ENCODE peak calls at places on chromosome 18, in five cellular contexts. One of them, this sample, is unnamed.

GRCh38 chr18:58670561-58671121 is 624 bp upstream of the MALT1 start:
- DNase-seq in prostate gland: no peak
- DNase-seq in transverse colon: no peak
- DNase-seq in OCI-LY7: no peak
- DNase-seq in heart left ventricle: no peak
- DNase-seq in this sample: no peak

GRCh38 chr18:45361148-45361851 is 254.0 kb upstream of the SLC14A2 start:
- DNase-seq in transverse colon: no peak
- DNase-seq in OCI-LY7: no peak
- DNase-seq in prostate gland: no peak
- DNase-seq in heart left ventricle: no peak
- DNase-seq in this sample: no peak

GRCh38 chr18:44951748-44952147 is 271.1 kb downstream of the SETBP1 start:
- DNase-seq in OCI-LY7: no peak
- DNase-seq in transverse colon: no peak
- DNase-seq in prostate gland: no peak
- DNase-seq in heart left ventricle: no peak
- DNase-seq in this sample: no peak

GRCh38 chr18:34787931-34788532 is 77.9 kb downstream of the DTNA start:
- DNase-seq in transverse colon: peak
- DNase-seq in prostate gland: peak
- DNase-seq in heart left ventricle: no peak
- DNase-seq in OCI-LY7: peak
- DNase-seq in this sample: peak

GRCh38 chr18:70373062-70373519 is 84.2 kb downstream of the SOCS6 start:
- DNase-seq in OCI-LY7: no peak
- DNase-seq in prostate gland: no peak
- DNase-seq in transverse colon: no peak
- DNase-seq in heart left ventricle: no peak
- DNase-seq in this sample: no peak

GRCh38 chr18:67608171-67608570 is 91.7 kb upstream of the DSEL start:
- DNase-seq in heart left ventricle: no peak
- DNase-seq in prostate gland: no peak
- DNase-seq in transverse colon: no peak
- DNase-seq in OCI-LY7: no peak
- DNase-seq in this sample: no peak

GRCh38 chr18:79717059-79717458 is 37.5 kb downstream of the CTDP1 start:
- DNase-seq in prostate gland: no peak
- DNase-seq in heart left ventricle: no peak
- DNase-seq in transverse colon: no peak
- DNase-seq in OCI-LY7: no peak
- DNase-seq in this sample: no peak

GRCh38 chr18:40529478-40529877 is 1425.6 kb upstream of the PIK3C3 start:
- DNase-seq in transverse colon: no peak
- DNase-seq in prostate gland: no peak
- DNase-seq in OCI-LY7: no peak
- DNase-seq in heart left ventricle: no peak
- DNase-seq in this sample: no peak

GRCh38 chr18:77103991-77104521 is 28.5 kb downstream of the MBP start:
- DNase-seq in transverse colon: no peak
- DNase-seq in prostate gland: no peak
- DNase-seq in heart left ventricle: no peak
- DNase-seq in OCI-LY7: no peak
- DNase-seq in this sample: no peak

GRCh38 chr18:35918564-35918963 is 53.9 kb upstream of the RMP24 start:
- DNase-seq in prostate gland: no peak
- DNase-seq in heart left ventricle: no peak
- DNase-seq in OCI-LY7: no peak
- DNase-seq in transverse colon: no peak
- DNase-seq in this sample: no peak

GRCh38 chr18:58842978-58843661 is 21.6 kb upstream of the ZNF532 start:
- DNase-seq in heart left ventricle: no peak
- DNase-seq in prostate gland: no peak
- DNase-seq in OCI-LY7: no peak
- DNase-seq in transverse colon: no peak
- DNase-seq in this sample: no peak

GRCh38 chr18:72107647-72108046 is 436.5 kb downstream of the CBLN2 start:
- DNase-seq in heart left ventricle: no peak
- DNase-seq in transverse colon: no peak
- DNase-seq in OCI-LY7: no peak
- DNase-seq in prostate gland: peak
- DNase-seq in this sample: no peak

GRCh38 chr18:77918738-77919137 is 669.1 kb downstream of the GALR1 start:
- DNase-seq in prostate gland: no peak
- DNase-seq in transverse colon: no peak
- DNase-seq in heart left ventricle: no peak
- DNase-seq in OCI-LY7: no peak
- DNase-seq in this sample: no peak

GRCh38 chr18:58315739-58316215 is 271.8 kb downstream of the NEDD4L start:
- DNase-seq in transverse colon: peak
- DNase-seq in OCI-LY7: no peak
- DNase-seq in heart left ventricle: no peak
- DNase-seq in prostate gland: no peak
- DNase-seq in this sample: peak

GRCh38 chr18:22324191-22325131 is 93.3 kb downstream of the CTAGE1 start:
- DNase-seq in OCI-LY7: no peak
- DNase-seq in heart left ventricle: peak
- DNase-seq in transverse colon: peak
- DNase-seq in prostate gland: no peak
- DNase-seq in this sample: peak

GRCh38 chr18:71995895-71996443 is 548.2 kb downstream of the CBLN2 start:
- DNase-seq in heart left ventricle: no peak
- DNase-seq in prostate gland: no peak
- DNase-seq in transverse colon: no peak
- DNase-seq in OCI-LY7: no peak
- DNase-seq in this sample: no peak

GRCh38 chr18:2549462-2549861 is 21.8 kb downstream of the METTL4 start:
- DNase-seq in heart left ventricle: no peak
- DNase-seq in transverse colon: no peak
- DNase-seq in OCI-LY7: no peak
- DNase-seq in prostate gland: no peak
- DNase-seq in this sample: no peak

GRCh38 chr18:45006934-45007333 is 326.2 kb downstream of the SETBP1 start:
- DNase-seq in heart left ventricle: no peak
- DNase-seq in prostate gland: no peak
- DNase-seq in transverse colon: no peak
- DNase-seq in OCI-LY7: no peak
- DNase-seq in this sample: no peak

GRCh38 chr18:76442413-76443171 is 52.5 kb downstream of the ZNF516 start:
- DNase-seq in transverse colon: no peak
- DNase-seq in prostate gland: no peak
- DNase-seq in OCI-LY7: no peak
- DNase-seq in heart left ventricle: no peak
- DNase-seq in this sample: no peak

GRCh38 chr18:13635046-13635445 is 91.3 kb downstream of the FAM210A start:
- DNase-seq in OCI-LY7: no peak
- DNase-seq in prostate gland: no peak
- DNase-seq in heart left ventricle: no peak
- DNase-seq in transverse colon: no peak
- DNase-seq in this sample: no peak

GRCh38 chr18:59783138-59783537 is 85.9 kb upstream of the CCBE1 start:
- DNase-seq in transverse colon: no peak
- DNase-seq in heart left ventricle: no peak
- DNase-seq in prostate gland: no peak
- DNase-seq in OCI-LY7: peak
- DNase-seq in this sample: no peak

GRCh38 chr18:13394794-13395193 is 176.2 kb downstream of the LDLRAD4 start:
- DNase-seq in transverse colon: no peak
- DNase-seq in OCI-LY7: no peak
- DNase-seq in prostate gland: no peak
- DNase-seq in heart left ventricle: no peak
- DNase-seq in this sample: no peak

GRCh38 chr18:493974-494601 is 6.4 kb downstream of the COLEC12 start:
- DNase-seq in heart left ventricle: no peak
- DNase-seq in prostate gland: no peak
- DNase-seq in OCI-LY7: no peak
- DNase-seq in transverse colon: no peak
- DNase-seq in this sample: no peak

GRCh38 chr18:70332694-70333093 is 43.8 kb downstream of the SOCS6 start:
- DNase-seq in prostate gland: no peak
- DNase-seq in heart left ventricle: no peak
- DNase-seq in OCI-LY7: no peak
- DNase-seq in transverse colon: no peak
- DNase-seq in this sample: no peak

GRCh38 chr18:48932822-48933510 is 17.8 kb downstream of the SMAD7 start:
- DNase-seq in prostate gland: no peak
- DNase-seq in OCI-LY7: peak
- DNase-seq in transverse colon: no peak
- DNase-seq in heart left ventricle: no peak
- DNase-seq in this sample: peak

GRCh38 chr18:48935433-48935774 is 15.4 kb downstream of the SMAD7 start:
- DNase-seq in transverse colon: no peak
- DNase-seq in heart left ventricle: no peak
- DNase-seq in prostate gland: no peak
- DNase-seq in OCI-LY7: no peak
- DNase-seq in this sample: no peak

GRCh38 chr18:48933578-48934399 is 17.0 kb downstream of the SMAD7 start:
- DNase-seq in heart left ventricle: no peak
- DNase-seq in transverse colon: no peak
- DNase-seq in prostate gland: no peak
- DNase-seq in OCI-LY7: no peak
- DNase-seq in this sample: no peak

GRCh38 chr18:48934708-48935432 is 15.9 kb downstream of the SMAD7 start:
- DNase-seq in transverse colon: peak
- DNase-seq in OCI-LY7: peak
- DNase-seq in heart left ventricle: peak
- DNase-seq in prostate gland: no peak
- DNase-seq in this sample: peak

GRCh38 chr18:48934400-48934707 is 16.4 kb downstream of the SMAD7 start:
- DNase-seq in prostate gland: no peak
- DNase-seq in transverse colon: no peak
- DNase-seq in heart left ventricle: no peak
- DNase-seq in OCI-LY7: no peak
- DNase-seq in this sample: no peak
- H3K4me3 ChIP-seq in prostate gland: no peak
- H3K4me3 ChIP-seq in transverse colon: no peak
- H3K4me3 ChIP-seq in heart left ventricle: peak
- H3K4me3 ChIP-seq in OCI-LY7: peak
- H3K4me3 ChIP-seq in this sample: no peak

DNA sequence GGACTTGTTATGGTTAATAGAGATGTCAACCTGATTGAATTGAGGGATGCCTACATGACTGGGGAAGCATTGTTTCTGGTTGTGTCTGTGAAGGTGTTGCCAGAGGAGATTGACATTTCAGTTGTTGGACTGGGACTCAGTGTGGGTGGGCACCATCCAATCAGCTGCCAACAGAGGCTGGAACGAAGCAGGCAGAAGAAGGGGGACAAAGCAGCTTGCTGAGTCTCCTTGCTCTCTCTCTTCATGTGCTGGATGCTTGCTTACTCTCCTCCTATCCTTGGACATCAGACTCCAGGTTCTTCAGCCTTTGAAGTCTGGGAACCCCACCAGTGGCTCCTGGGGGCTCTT is 22.3 kb upstream of the SMAD4 start:
- DNase-seq in prostate gland: no peak
- DNase-seq in OCI-LY7: no peak
- DNase-seq in heart left ventricle: no peak
- DNase-seq in transverse colon: no peak
- DNase-seq in this sample: no peak
- H3K4me3 ChIP-seq in prostate gland: no peak
- H3K4me3 ChIP-seq in OCI-LY7: no peak
- H3K4me3 ChIP-seq in heart left ventricle: no peak
- H3K4me3 ChIP-seq in transverse colon: no peak
- H3K4me3 ChIP-seq in this sample: no peak

GRCh38 chr18:37450434-37451133 is 115.0 kb downstream of the CELF4 start:
- DNase-seq in OCI-LY7: no peak
- DNase-seq in transverse colon: no peak
- DNase-seq in heart left ventricle: no peak
- DNase-seq in prostate gland: no peak
- DNase-seq in this sample: peak
- H3K4me3 ChIP-seq in OCI-LY7: no peak
- H3K4me3 ChIP-seq in transverse colon: no peak
- H3K4me3 ChIP-seq in heart left ventricle: no peak
- H3K4me3 ChIP-seq in prostate gland: no peak
- H3K4me3 ChIP-seq in this sample: no peak

GRCh38 chr18:62611395-62612241 is 88.8 kb downstream of the ZCCHC2 start:
- DNase-seq in heart left ventricle: peak
- DNase-seq in transverse colon: no peak
- DNase-seq in prostate gland: no peak
- DNase-seq in OCI-LY7: no peak
- DNase-seq in this sample: no peak
- H3K4me3 ChIP-seq in heart left ventricle: peak
- H3K4me3 ChIP-seq in transverse colon: no peak
- H3K4me3 ChIP-seq in prostate gland: no peak
- H3K4me3 ChIP-seq in OCI-LY7: no peak
- H3K4me3 ChIP-seq in this sample: no peak

DNA sequence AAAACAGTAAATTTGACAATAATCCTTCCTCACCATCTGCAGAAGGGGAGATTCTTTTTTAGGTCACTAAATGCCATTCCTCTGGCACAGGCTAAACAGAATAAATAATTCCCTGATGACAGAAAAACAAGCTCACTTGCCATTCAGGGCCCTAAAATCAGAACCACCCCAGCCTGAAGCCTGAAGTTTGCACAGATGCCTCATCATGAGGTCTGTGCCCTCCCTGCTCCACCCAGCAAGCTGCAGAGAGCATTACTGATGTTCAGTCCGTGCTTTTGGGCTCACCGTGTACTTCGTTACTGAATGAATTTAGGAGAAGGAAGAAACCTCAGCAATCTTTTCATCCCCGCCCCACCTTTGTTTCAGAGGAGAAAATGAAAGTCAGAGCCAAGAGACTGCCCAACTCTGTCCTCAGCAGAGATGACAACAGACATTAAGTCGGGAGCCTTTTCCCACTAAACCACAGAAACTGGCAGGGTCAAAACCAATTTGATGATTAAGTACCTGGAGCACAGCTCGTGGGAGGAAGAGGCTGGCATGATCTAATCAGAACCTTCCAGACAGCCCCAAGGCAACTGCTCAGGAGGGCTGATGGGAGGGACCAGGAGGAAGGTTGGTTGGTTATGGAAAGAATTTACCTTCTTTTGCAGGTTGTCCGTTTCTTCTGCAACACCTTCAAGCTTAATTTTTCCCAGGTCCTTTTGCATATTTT is 122.7 kb downstream of the LAMA1 start:
- DNase-seq in prostate gland: peak
- DNase-seq in transverse colon: no peak
- DNase-seq in OCI-LY7: no peak
- DNase-seq in heart left ventricle: no peak
- DNase-seq in this sample: no peak
- H3K4me3 ChIP-seq in prostate gland: no peak
- H3K4me3 ChIP-seq in transverse colon: no peak
- H3K4me3 ChIP-seq in OCI-LY7: no peak
- H3K4me3 ChIP-seq in heart left ventricle: no peak
- H3K4me3 ChIP-seq in this sample: no peak

DNA sequence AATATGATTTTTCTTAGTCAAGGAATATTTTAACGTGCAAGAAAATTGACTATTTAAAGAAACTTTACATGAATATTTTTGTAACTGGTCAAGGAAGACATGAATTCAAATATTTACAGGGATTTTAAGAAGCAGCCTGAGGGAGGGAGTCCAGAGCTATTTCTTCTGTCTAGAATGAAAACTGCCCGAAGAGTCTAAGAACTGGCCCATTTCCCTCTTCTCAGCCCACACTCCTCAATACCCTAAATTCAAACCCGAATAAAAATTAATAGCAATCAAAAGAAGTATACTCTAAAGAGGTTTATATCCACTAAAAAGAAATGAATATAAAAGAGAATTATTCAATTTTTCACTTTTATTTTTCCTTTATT is 6.5 kb upstream of the NDUFV2 start:
- DNase-seq in OCI-LY7: no peak
- DNase-seq in prostate gland: no peak
- DNase-seq in transverse colon: no peak
- DNase-seq in heart left ventricle: no peak
- DNase-seq in this sample: no peak
- H3K4me3 ChIP-seq in OCI-LY7: peak
- H3K4me3 ChIP-seq in prostate gland: no peak
- H3K4me3 ChIP-seq in transverse colon: no peak
- H3K4me3 ChIP-seq in heart left ventricle: no peak
- H3K4me3 ChIP-seq in this sample: no peak

This sample was measured in body of pancreas.